ENCODE peak calls at places on chromosomes 5 and 9, in seven cellular contexts. G, S, N, K, E, O and P are unnamed samples.

GRCh38 chr5:154390096-154390495 is 55.7 kb upstream of the SAP30L start:
- DNase-seq in G (no peak), S (no peak), N (no peak), K (no peak), E (no peak), O (no peak), P (no peak)

GRCh38 chr9:125970340-125970739 is 223.2 kb downstream of the PBX3 start:
- DNase-seq in G (no peak), S (no peak), N (no peak), K (no peak), E (no peak), O (no peak), P (peak)

GRCh38 chr5:157217289-157218024 is 36.8 kb downstream of the ITK start:
- DNase-seq in G (no peak), S (no peak), N (no peak), K (no peak), E (no peak), O (no peak), P (no peak)

GRCh38 chr9:8804618-8805017 is 1005.0 kb upstream of the DMAC1 start:
- DNase-seq in G (no peak), S (no peak), N (no peak), K (no peak), E (no peak), O (no peak), P (no peak)

GRCh38 chr9:34451545-34451944 is 6.8 kb downstream of the FAM219A start:
- DNase-seq in G (peak), S (no peak), N (no peak), K (no peak), E (no peak), O (no peak), P (no peak)

GRCh38 chr9:82553654-82554366 is 509.1 kb downstream of the RASEF start:
- DNase-seq in G (peak), S (no peak), N (no peak), K (no peak), E (no peak), O (no peak), P (no peak)

GRCh38 chr5:15992918-15993317 is 186.7 kb downstream of the MARCHF11 start:
- DNase-seq in G (no peak), S (no peak), N (no peak), K (no peak), E (no peak), O (no peak), P (no peak)

GRCh38 chr5:54561646-54562045 is 44.1 kb downstream of the SNX18 start:
- DNase-seq in G (no peak), S (no peak), N (no peak), K (no peak), E (no peak), O (no peak), P (no peak)

GRCh38 chr5:17217421-17218352 is at the start of gene BASP1:
- DNase-seq in G (peak), S (peak), N (peak), K (no peak), E (peak), O (peak), P (peak)

GRCh38 chr5:151345808-151346478 is 1.4 kb downstream of the SLC36A2 start:
- DNase-seq in G (no peak), S (no peak), N (no peak), K (no peak), E (no peak), O (no peak), P (peak)

GRCh38 chr9:18260527-18260926 is 213.4 kb upstream of the ADAMTSL1 start:
- DNase-seq in G (peak), S (no peak), N (no peak), K (no peak), E (no peak), O (no peak), P (no peak)

GRCh38 chr5:134267366-134268018 is 41.6 kb upstream of the PPP2CA start:
- DNase-seq in G (no peak), S (no peak), N (no peak), K (no peak), E (no peak), O (no peak), P (peak)

GRCh38 chr9:114512337-114512874 is 7.1 kb upstream of the WHRN start:
- DNase-seq in G (no peak), S (no peak), N (no peak), K (no peak), E (no peak), O (no peak), P (no peak)

GRCh38 chr9:36878986-36879982 is 154.8 kb downstream of the PAX5 start:
- DNase-seq in G (no peak), S (no peak), N (no peak), K (no peak), E (no peak), O (no peak), P (no peak)

GRCh38 chr9:129358621-129359154 is 180.6 kb upstream of the IER5L start:
- DNase-seq in G (no peak), S (no peak), N (no peak), K (no peak), E (no peak), O (peak), P (no peak)

GRCh38 chr9:10366171-10366779 is 246.5 kb downstream of the PTPRD start:
- DNase-seq in G (peak), S (no peak), N (no peak), K (peak), E (peak), O (no peak), P (no peak)

GRCh38 chr5:74866653-74867162 is 521 bp upstream of the FAM169A start:
- DNase-seq in G (no peak), S (peak), N (no peak), K (no peak), E (peak), O (no peak), P (no peak)

GRCh38 chr5:10863763-10864383 is 102.8 kb upstream of the DAP start:
- DNase-seq in G (peak), S (peak), N (no peak), K (peak), E (peak), O (no peak), P (no peak)

GRCh38 chr9:77016526-77017504 is 2.6 kb upstream of the FOXB2 start:
- DNase-seq in G (no peak), S (peak), N (no peak), K (no peak), E (peak), O (no peak), P (peak)

DNA sequence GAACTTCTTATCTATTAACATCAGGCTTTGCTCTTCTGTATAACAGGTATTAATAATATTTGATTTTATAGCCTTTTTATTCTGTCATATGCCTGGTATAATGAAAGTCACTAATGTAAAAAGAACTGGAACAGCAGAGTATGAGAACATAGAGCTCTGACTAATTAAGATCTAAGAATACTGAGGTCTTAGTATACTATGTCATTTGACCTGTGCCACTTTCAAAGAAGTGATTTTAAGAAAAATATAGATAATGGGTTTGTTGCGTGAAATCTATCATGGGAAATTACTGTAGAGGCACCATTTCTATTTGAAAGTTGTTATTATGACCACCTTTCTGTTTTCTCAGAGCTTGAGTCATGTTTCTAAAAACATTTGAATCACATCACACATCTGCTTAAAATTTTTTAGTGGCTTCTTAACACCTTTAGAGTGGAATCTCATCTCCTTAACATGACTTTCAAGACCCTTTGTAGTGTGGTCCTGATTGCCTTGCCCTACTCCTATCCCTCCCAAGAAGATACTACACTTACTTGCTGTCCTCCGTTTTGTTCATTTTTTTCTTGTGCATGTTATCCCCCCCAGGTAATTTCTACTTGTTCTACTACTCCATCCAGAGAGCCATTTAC is 14.3 kb downstream of the WDR36 start:
- DNase-seq in G (no peak), S (no peak), N (no peak), K (no peak), E (no peak), O (no peak), P (no peak)
- TF ChIP-seq CTCF in G (no peak), S (no peak), N (no peak), K (no peak), E (no peak), O (no peak), P (no peak)

GRCh38 chr9:95891067-95891466 is 15.6 kb downstream of the ERCC6L2 start:
- DNase-seq in G (no peak), S (no peak), N (no peak), K (no peak), E (no peak), O (no peak), P (no peak)
- TF ChIP-seq CTCF in G (no peak), S (no peak), N (no peak), K (no peak), E (no peak), O (no peak), P (no peak)

GRCh38 chr9:98040212-98040611 is 16.3 kb upstream of the NANS start:
- DNase-seq in G (no peak), S (no peak), N (no peak), K (no peak), E (no peak), O (no peak), P (no peak)

GRCh38 chr9:98034593-98035546 is 21.7 kb upstream of the NANS start:
- DNase-seq in G (peak), S (peak), N (peak), K (peak), E (peak), O (peak), P (peak)

GRCh38 chr9:98037362-98037761 is 19.2 kb upstream of the NANS start:
- DNase-seq in G (peak), S (no peak), N (no peak), K (no peak), E (no peak), O (no peak), P (no peak)

GRCh38 chr9:98039474-98040072 is 17.0 kb upstream of the NANS start:
- DNase-seq in G (no peak), S (no peak), N (no peak), K (no peak), E (no peak), O (no peak), P (no peak)

GRCh38 chr9:98038958-98039357 is 17.6 kb upstream of the NANS start:
- DNase-seq in G (no peak), S (no peak), N (no peak), K (no peak), E (no peak), O (no peak), P (no peak)
- TF ChIP-seq CTCF in G (no peak), S (no peak), N (no peak), K (no peak), E (no peak), O (no peak), P (no peak)

DNA sequence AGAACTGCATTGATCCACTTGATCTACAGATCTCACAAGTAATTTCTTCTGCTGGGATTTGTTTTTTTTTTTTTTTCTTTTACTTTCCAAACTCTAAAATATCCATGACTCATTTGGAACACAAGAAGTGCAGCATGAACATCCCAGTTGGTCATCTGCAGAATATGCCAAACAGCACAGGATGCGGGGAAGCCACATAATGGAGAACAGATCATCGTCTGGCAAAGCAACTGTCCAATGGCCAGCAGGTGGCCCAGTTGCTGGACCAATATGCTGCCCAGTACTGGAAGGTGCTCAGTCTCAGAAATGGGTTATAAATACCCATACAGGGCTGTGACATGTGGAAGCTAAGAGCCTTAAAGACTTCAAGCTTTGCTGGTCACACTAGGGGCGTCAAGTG is 221.3 kb upstream of the TAS2R1 start:
- DNase-seq in G (peak), S (no peak), N (no peak), K (no peak), E (no peak), O (no peak), P (no peak)
- TF ChIP-seq CTCF in G (peak), S (no peak), N (no peak), K (peak), E (peak), O (peak), P (peak)

GRCh38 chr9:73210886-73211285 is 59.2 kb downstream of the ANXA1 start:
- DNase-seq in G (no peak), S (no peak), N (no peak), K (no peak), E (no peak), O (no peak), P (no peak)
- TF ChIP-seq CTCF in G (no peak), S (no peak), N (no peak), K (no peak), E (no peak), O (no peak), P (no peak)

DNA sequence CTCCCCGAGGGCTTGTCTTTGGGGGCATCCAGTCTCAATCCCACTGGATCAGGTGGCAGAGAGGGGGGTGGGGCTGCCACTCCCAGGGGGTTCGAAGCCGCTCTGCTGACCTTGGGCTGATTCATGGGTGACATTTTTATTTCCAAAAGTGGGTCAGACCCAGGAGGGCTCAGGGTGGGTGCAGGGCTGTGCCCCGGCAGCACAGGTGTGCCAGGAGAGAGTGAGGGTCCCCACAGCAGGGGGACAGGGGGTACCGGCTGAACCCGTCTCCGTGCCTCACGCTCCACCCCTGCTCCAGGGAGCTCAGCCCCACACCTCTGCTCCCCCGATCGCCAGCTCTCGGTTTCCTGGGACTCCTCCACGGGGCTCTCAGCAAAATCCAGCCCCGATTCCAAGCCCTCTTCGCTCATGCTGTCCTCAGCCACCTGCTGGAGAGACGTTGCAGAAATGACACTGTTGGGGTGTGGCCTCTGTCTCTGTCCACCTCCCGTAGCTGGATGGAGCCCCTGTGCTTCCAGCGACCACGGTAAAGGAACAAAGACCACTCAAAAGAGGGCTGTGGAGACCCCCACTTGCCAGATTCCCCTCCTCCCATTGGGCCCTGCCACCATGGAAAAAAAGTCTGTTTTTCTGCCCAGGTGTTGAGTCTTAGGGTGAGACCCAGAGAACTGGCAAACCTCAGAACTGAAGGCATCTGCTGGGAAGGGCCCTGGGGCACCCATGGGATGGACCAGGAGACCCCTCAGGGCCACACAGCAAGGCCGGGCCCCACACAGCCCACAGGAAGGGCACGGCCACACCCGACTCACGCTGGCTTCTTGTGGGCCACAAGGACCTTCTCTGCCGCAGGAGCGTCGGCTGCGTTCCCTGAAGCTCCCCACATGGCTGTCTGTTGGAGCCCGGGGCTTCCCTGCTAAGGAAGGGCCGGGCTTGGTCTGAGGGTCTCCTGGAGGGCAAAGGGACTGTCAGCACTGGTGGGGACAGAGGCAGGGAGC is 10.6 kb upstream of the QSOX2 start:
- DNase-seq in G (no peak), S (no peak), N (no peak), K (no peak), E (no peak), O (peak), P (no peak)
- TF ChIP-seq CTCF in G (no peak), S (no peak), N (no peak), K (no peak), E (peak), O (no peak), P (no peak)